ENCODE peak calls at places on chromosome 13, in six cellular contexts. A is astrocyte of the spinal cord, H is colonic mucosa, T is suprapubic skin, R is lower leg skin, X is heart left ventricle. E is an unnamed sample.

GRCh38 chr13:32720026-32720425 is 133.8 kb downstream of the PDS5B start:
- DNase-seq in X (no peak), T (no peak), H (no peak), R (no peak), A (no peak), E (peak; percentile 48)

GRCh38 chr13:44843403-44843802 is 145.9 kb downstream of the NUFIP1 start:
- DNase-seq in A (no peak), H (no peak), X (no peak), T (no peak), R (no peak), E (peak; percentile 44)

GRCh38 chr13:46071590-46072249 is 19.2 kb upstream of the ZC3H13 start:
- DNase-seq in X (no peak), H (no peak), R (no peak), T (no peak), A (no peak), E (no peak)

GRCh38 chr13:30422056-30422914 is at the start of gene UBE2L5:
- DNase-seq in X (peak; percentile 78), A (peak; percentile 89), H (peak; percentile 73), T (peak; percentile 86), R (peak; percentile 95), E (peak; percentile 84)

GRCh38 chr13:22848539-22849052 is 332.2 kb upstream of the SGCG start:
- DNase-seq in A (no peak), R (no peak), T (no peak), X (no peak), H (peak; percentile 43), E (no peak)

GRCh38 chr13:65111223-65111622 is 2118.9 kb downstream of the PCDH9 start:
- DNase-seq in X (no peak), T (no peak), R (no peak), H (no peak), A (no peak), E (no peak)

GRCh38 chr13:26062853-26063444 is 11.1 kb upstream of the SHISA2 start:
- DNase-seq in X (peak; percentile 29), A (peak; percentile 75), R (no peak), T (no peak), H (peak; percentile 26), E (peak; percentile 84)

GRCh38 chr13:99955747-99956472 is 15.7 kb downstream of the ZIC5 start:
- DNase-seq in X (no peak), T (no peak), H (no peak), R (no peak), A (peak; percentile 51), E (peak; percentile 57)

GRCh38 chr13:28585557-28585956 is 73.4 kb upstream of the POMP start:
- DNase-seq in A (no peak), X (no peak), T (no peak), R (no peak), H (no peak), E (peak; percentile 33)

GRCh38 chr13:41812851-41813250 is 148.1 kb downstream of the VWA8 start:
- DNase-seq in X (no peak), A (no peak), T (no peak), H (no peak), R (no peak), E (no peak)

GRCh38 chr13:44174769-44175425 is 198.7 kb upstream of the SERP2 start:
- DNase-seq in H (no peak), T (no peak), A (peak; percentile 48), X (no peak), R (no peak), E (peak; percentile 64)

GRCh38 chr13:41188584-41188983 is 5.8 kb downstream of the KBTBD7 start:
- DNase-seq in A (peak; percentile 22), T (no peak), X (no peak), R (no peak), H (no peak), E (peak; percentile 66)

GRCh38 chr13:72431981-72432617 is 295.3 kb downstream of the MZT1 start:
- DNase-seq in X (no peak), H (no peak), R (no peak), A (no peak), T (no peak), E (peak; percentile 11)

GRCh38 chr13:94705081-94705751 is 7.1 kb downstream of the SOX21 start:
- DNase-seq in H (no peak), A (no peak), T (no peak), X (no peak), R (no peak), E (peak; percentile 26)

GRCh38 chr13:94704347-94705080 is 7.8 kb downstream of the SOX21 start:
- DNase-seq in H (no peak), X (no peak), A (no peak), T (no peak), R (no peak), E (no peak)

GRCh38 chr13:94702181-94703041 is 9.9 kb downstream of the SOX21 start:
- DNase-seq in A (no peak), X (no peak), T (no peak), H (no peak), R (no peak), E (no peak)

GRCh38 chr13:94703271-94703670 is 9.1 kb downstream of the SOX21 start:
- DNase-seq in T (no peak), A (no peak), H (no peak), R (no peak), X (no peak), E (no peak)

GRCh38 chr13:94703721-94704314 is 8.5 kb downstream of the SOX21 start:
- DNase-seq in A (no peak), R (no peak), X (no peak), T (no peak), H (no peak), E (no peak)
- H3K4me3 ChIP-seq in A (no peak overlapping the region), R (no peak overlapping the region), X (no peak overlapping the region), T (peak overlapping the region; percentile 15), H (no peak overlapping the region), E (no peak overlapping the region)

DNA sequence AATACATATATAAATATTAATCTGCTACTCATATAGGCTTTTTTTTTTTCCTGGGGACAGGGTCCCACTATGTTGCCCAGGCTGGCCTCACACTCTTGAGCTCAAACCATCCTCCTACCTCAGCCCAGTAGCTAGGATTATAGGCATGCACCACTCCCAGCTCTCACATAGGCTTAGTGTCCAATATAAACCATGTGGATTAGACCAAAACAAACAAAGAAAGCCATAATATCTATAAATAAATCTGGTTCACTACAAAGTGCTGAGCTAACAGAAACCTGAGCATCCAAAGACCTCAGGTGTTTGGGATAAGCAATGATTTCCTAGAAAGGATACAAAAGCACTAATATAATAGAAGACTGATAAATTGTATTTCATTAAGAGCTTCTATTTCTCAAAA is 26.0 kb downstream of the TBC1D4 start:
- DNase-seq in T (no peak), R (no peak), A (no peak), H (no peak), X (no peak), E (no peak)
- TF ChIP-seq CTCF in T (no peak), R (no peak), A (no peak), H (no peak), X (no peak), E (no peak)

GRCh38 chr13:96052655-96053002 is 572 bp downstream of the UGGT2 start:
- DNase-seq in H (no peak), R (no peak), X (no peak), T (no peak), A (peak; percentile 76), E (peak; percentile 77)
- H3K4me3 ChIP-seq in H (peak overlapping the region; percentile 85), R (peak overlapping the region; percentile 97), X (peak overlapping the region; percentile 88), T (peak overlapping the region; percentile 91), A (peak overlapping the region; percentile 94), E (peak overlapping the region; percentile 100)

GRCh38 chr13:107203146-107203847 is 635.4 kb upstream of the ARGLU1 start:
- DNase-seq in R (no peak), T (no peak), A (no peak), X (peak; percentile 18), H (no peak), E (peak; percentile 39)
- TF ChIP-seq CTCF in R (no peak), T (peak; percentile 10), A (peak; percentile 51), X (peak; percentile 57), H (no peak), E (peak; percentile 65)

DNA sequence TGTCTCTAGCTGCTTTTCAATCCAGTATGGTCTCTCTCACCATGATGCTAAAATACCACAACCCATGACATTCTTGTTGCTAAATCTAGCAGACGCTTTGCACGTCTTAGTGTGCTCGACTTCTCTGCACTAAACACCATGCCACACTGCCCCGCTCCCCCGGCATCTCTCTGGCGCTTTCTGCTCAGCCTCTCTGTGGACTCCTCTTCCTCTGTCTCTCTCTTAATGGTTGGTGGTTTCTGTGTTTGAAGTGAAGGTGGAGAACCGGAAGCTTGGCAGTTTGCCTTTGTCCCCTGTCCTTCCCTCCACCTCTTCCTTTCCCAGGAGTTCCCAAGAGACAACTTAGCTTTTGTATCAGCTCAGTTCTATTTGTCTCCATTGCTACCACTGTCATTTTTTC is 8.8 kb downstream of the ERCC5 start:
- DNase-seq in H (peak; percentile 29), A (no peak), X (no peak), T (no peak), R (no peak), E (no peak)
- H3K4me3 ChIP-seq in H (no peak overlapping the region), A (no peak overlapping the region), X (no peak overlapping the region), T (no peak overlapping the region), R (no peak overlapping the region), E (no peak overlapping the region)

DNA sequence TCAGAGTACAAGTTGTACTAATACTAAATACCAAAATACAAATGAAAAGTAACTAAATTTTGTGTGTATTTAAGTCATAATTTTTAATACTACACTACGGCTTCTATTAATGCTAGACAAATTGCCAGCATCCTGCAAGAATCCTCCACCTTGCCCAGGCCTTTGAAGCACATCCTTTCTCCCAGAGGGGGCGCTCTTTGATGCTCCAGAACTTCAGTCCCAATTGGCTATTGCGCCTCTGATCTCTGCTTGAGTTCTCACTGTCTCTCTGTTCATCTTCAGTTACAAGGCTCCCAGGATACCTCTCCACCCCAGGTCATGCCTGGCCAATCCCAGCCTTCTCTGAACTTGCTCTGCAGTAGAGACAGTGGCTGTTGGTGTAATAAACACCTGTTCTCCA is 141.0 kb downstream of the DCLK1 start:
- DNase-seq in X (no peak), H (no peak), T (no peak), A (no peak), R (no peak), E (no peak)
- TF ChIP-seq CTCF in X (no peak), H (no peak), T (no peak), A (no peak), R (no peak), E (peak; percentile 18)

GRCh38 chr13:102773441-102774209 is at the start of gene TEX30:
- DNase-seq in H (peak; percentile 83), X (peak; percentile 85), R (peak; percentile 95), T (peak; percentile 90), A (peak; percentile 83), E (peak; percentile 80)

GRCh38 chr13:102774596-102775375 is 1.2 kb upstream of the TEX30 start:
- DNase-seq in R (no peak), A (no peak), H (no peak), T (no peak), X (no peak), E (no peak)

GRCh38 chr13:102771298-102772041 is 2.1 kb downstream of the TEX30 start:
- DNase-seq in X (no peak), H (no peak), A (no peak), T (no peak), R (no peak), E (no peak)

GRCh38 chr13:102772042-102772425 is 1.6 kb downstream of the TEX30 start:
- DNase-seq in X (no peak), T (no peak), H (no peak), R (no peak), A (no peak), E (no peak)

GRCh38 chr13:102774210-102774560 is 599 bp upstream of the TEX30 start:
- DNase-seq in X (peak; percentile 11), A (no peak), T (peak; percentile 62), R (peak; percentile 84), H (no peak), E (no peak)
- H3K4me3 ChIP-seq in X (peak overlapping the region; percentile 83), A (peak overlapping the region; percentile 75), T (peak overlapping the region; percentile 71), R (no peak overlapping the region), H (peak overlapping the region; percentile 82), E (peak overlapping the region; percentile 85)

GRCh38 chr13:91922969-91923592 is 524.7 kb downstream of the GPC5 start:
- DNase-seq in X (no peak), H (no peak), A (no peak), T (no peak), R (no peak), E (peak; percentile 11)
- TF ChIP-seq CTCF in X (no peak), H (no peak), A (peak; percentile 8), T (no peak), R (no peak), E (no peak)

E was measured in choroid plexus epithelial cell.